ENCODE peak calls at places on chromosomes 4 and X, in seven cellular contexts. M is HepG2; O is hepatocyte; N is ascending aorta; R is CD4-positive, alpha-beta memory T cell; A is IMR-90; I is neuronal stem cell. S is an unnamed sample.

GRCh38 chrX:101617211-101618191 is at the start of gene ARMCX6:
- DNase-seq in M (peak; percentile 50), R (peak; percentile 66), O (peak; percentile 89), N (peak; percentile 88), A (peak; percentile 77), I (peak; percentile 51), S (peak; percentile 71)

GRCh38 chrX:21487832-21488231 is 113.6 kb downstream of the CNKSR2 start:
- DNase-seq in N (no peak), R (no peak), O (peak; percentile 24), I (no peak), A (peak; percentile 13), M (peak; percentile 3), S (no peak)

GRCh38 chr4:107870916-107871786 is 46.4 kb downstream of the SGMS2 start:
- DNase-seq in R (no peak), O (no peak), I (no peak), A (no peak), N (no peak), M (peak; percentile 14), S (no peak)

GRCh38 chr4:167779864-167780263 is 312.5 kb upstream of the ANXA10 start:
- DNase-seq in M (no peak), R (no peak), A (no peak), O (no peak), N (no peak), I (no peak), S (no peak)

GRCh38 chrX:42837747-42838146 is 59.8 kb upstream of the PPP1R2C start:
- DNase-seq in R (no peak), I (no peak), O (no peak), M (no peak), A (no peak), N (no peak), S (no peak)

GRCh38 chrX:20231598-20231997 is 35.1 kb downstream of the RPS6KA3 start:
- DNase-seq in O (no peak), A (no peak), I (no peak), R (no peak), M (no peak), N (no peak), S (no peak)

GRCh38 chr4:148376151-148376550 is 66.1 kb downstream of the NR3C2 start:
- DNase-seq in I (no peak), A (peak; percentile 62), M (peak; percentile 94), N (no peak), O (peak; percentile 40), R (peak; percentile 76), S (peak; percentile 37)

GRCh38 chr4:152430507-152430906 is 105.4 kb downstream of the FBXW7 start:
- DNase-seq in I (no peak), O (no peak), A (no peak), M (no peak), N (no peak), R (no peak), S (no peak)

GRCh38 chr4:4856071-4857000 is 3.1 kb upstream of the MSX1 start:
- DNase-seq in A (no peak), O (peak; percentile 54), N (no peak), M (no peak), I (no peak), R (no peak), S (no peak)

GRCh38 chr4:81921757-81922159 is 450.1 kb upstream of the RASGEF1B start:
- DNase-seq in I (no peak), R (no peak), A (no peak), O (no peak), M (no peak), N (no peak), S (no peak)

GRCh38 chr4:47383829-47384427 is 79.6 kb downstream of the COMMD8 start:
- DNase-seq in N (no peak), R (peak; percentile 7), O (peak; percentile 53), I (peak; percentile 4), M (peak; percentile 7), A (peak; percentile 64), S (no peak)

GRCh38 chr4:54961357-54961975 is 163.9 kb downstream of the KDR start:
- DNase-seq in I (no peak), N (no peak), A (peak; percentile 52), M (no peak), R (no peak), O (peak; percentile 44), S (no peak)

GRCh38 chr4:20422398-20422797 is 170.7 kb downstream of the SLIT2 start:
- DNase-seq in R (peak; percentile 22), A (peak; percentile 52), N (peak; percentile 65), O (peak; percentile 71), M (peak; percentile 25), I (peak; percentile 33), S (peak; percentile 1)

GRCh38 chr4:184102488-184102887 is 115.2 kb downstream of the ENPP6 start:
- DNase-seq in O (no peak), N (peak; percentile 56), R (no peak), M (no peak), I (no peak), A (no peak), S (no peak)

GRCh38 chrX:114272096-114272686 is 311.7 kb upstream of the HTR2C start:
- DNase-seq in A (no peak), N (no peak), M (no peak), O (no peak), R (no peak), I (no peak), S (no peak)

GRCh38 chr4:60575336-60575735 is 624.8 kb upstream of the ADGRL3 start:
- DNase-seq in I (no peak), N (no peak), R (no peak), A (no peak), O (no peak), M (no peak), S (no peak)

GRCh38 chr4:48227662-48228061 is 42.0 kb downstream of the TEC start:
- DNase-seq in I (no peak), R (no peak), N (no peak), A (no peak), O (no peak), M (no peak), S (no peak)

GRCh38 chr4:94305468-94306225 is 37.0 kb downstream of the HPGDS start:
- DNase-seq in O (no peak), R (no peak), I (no peak), M (no peak), N (no peak), A (peak; percentile 19), S (no peak)

GRCh38 chr4:7797330-7797729 is 142.3 kb downstream of the AFAP1 start:
- DNase-seq in I (no peak), A (no peak), O (no peak), M (no peak), N (no peak), R (no peak), S (no peak)

DNA sequence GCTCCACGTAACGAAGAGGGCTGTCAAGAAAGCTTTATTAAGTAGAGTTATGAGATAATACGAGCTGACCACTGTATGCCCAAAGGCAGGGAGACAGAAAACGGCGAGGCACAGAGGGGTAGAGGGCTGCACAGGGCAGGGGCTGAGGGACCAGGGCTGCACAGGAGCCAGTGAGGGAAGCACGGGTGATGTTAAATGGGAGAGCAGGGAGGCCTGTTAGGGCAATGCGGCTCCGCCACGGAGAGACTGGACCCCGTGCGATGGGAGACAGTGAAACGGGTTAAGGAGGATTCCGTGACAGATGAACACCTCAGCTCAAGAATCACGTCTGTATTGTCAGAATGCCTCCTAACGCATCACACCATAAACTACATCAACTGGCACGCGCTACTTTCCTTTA is 25.1 kb downstream of the FAT1 start:
- DNase-seq in I (no peak), M (no peak), R (no peak), O (no peak), A (no peak), N (no peak), S (no peak)
- H3K4me1 ChIP-seq in I (peaks cover 22% of the 10 kb centered on the region), M (peaks cover 88% of the 10 kb centered on the region), R (no peaks in the 10 kb centered on the region), O (peaks cover 21% of the 10 kb centered on the region), A (peaks cover 20% of the 10 kb centered on the region), N (peaks cover 48% of the 10 kb centered on the region), S (no peaks in the 10 kb centered on the region)

DNA sequence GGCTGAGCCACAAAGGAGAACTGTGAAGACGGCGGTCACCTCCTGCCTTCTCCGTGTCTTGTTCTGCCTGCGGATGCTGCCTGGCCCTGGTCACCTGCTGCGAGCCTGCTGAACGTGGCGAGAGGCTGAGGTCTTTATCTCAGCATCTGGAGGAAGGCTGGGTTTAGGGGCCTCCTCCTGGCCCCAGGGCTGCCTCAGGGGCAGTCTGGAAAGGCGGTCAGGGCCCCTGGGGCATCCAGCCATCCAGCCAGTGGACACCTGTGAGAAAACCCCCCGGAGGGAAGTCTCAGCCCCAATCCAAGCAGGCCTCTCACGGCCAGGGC is 11.2 kb downstream of the PDE6B start:
- DNase-seq in A (no peak), M (no peak), R (no peak), I (no peak), N (no peak), O (no peak), S (no peak)
- H3K9me3 ChIP-seq in A (peaks cover 17% of the 10 kb centered on the region), M (peaks cover 2% of the 10 kb centered on the region), R (peaks cover 3% of the 10 kb centered on the region), I (peaks cover 9% of the 10 kb centered on the region), N (no peaks in the 10 kb centered on the region), O (no peaks in the 10 kb centered on the region), S (no peaks in the 10 kb centered on the region)

DNA sequence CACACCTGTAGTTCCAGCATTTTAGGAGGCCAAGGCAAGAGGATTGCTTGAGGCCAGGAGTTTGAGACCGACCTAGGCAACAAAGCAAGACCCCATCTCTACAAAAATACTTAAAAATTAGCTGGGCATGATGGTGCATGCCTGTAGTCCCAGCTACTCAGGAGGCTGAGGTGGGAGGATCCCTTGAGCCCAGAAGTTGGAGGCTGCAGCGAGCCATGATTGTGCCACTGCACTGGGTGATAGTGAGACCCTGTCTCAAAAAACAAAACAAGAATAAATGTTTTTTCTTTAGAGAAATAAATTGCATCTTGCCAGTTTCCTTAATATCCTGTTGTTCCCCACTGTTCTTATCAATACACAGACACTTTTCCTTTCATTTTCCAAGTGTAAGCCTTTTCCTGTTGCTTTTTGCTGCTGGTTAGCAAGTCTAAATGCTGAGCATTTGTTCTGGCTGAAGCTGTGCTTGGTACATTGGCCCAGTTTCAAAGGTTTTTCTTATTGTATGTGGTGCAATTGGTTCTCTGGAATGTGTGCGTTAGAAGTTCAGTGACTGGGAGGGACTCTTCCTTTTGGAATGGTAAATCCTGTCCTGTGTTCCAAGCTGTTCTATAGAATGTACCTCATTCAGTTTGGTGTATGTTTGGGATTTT is 98.2 kb downstream of the AFF1 start:
- DNase-seq in O (peak; percentile 49), R (no peak), N (no peak), A (peak; percentile 83), M (peak; percentile 69), I (no peak), S (no peak)
- H3K4me1 ChIP-seq in O (peaks cover 42% of the 10 kb centered on the region), R (peaks cover 82% of the 10 kb centered on the region), N (peaks cover 66% of the 10 kb centered on the region), A (peaks cover 26% of the 10 kb centered on the region), M (peaks cover 33% of the 10 kb centered on the region), I (peaks cover 33% of the 10 kb centered on the region), S (no peaks in the 10 kb centered on the region)

DNA sequence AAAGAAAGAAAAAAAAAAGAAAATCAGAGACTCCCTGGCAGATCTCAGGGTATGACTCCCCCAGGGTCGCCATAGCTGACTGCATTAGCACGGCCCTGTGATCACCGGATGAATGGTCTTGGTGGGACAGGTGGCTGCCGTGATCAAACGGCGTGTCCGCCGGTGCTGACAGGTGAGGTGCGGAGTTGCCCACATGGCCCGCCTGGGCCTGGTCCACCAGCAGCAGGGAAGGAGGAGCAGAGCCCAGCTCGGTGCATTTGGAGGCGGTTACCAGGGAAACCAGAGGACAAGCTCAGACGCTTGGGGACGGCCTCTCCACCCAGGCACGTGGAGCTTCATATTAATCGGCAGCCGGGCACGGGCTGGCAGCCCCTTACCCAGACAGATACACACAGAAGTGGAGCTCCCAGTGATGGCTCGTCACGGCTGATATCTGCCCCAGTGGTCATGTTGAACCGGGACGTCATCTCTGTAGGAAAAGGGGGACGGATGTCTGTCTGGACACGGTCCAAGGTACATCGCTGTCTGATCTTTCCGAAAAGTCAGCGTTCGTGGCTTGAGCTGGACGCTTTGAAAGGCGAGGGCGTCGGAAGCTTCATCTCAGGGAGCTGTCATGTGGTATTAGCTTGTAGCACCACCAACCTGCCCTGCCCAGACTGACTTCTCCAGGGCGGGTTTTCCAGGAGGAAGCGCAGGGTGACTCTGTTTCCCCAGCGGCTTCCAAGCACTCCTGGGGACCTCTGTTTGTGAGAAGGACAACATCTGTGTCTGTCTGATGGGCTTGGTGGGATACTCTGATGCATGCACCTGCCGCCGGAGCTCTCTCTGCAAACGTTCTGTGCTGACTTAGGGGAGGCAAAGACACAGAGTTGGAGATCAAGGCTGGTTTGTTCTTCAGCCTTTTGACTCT is 180.7 kb downstream of the CRLF2 start:
- DNase-seq in R (no peak), M (no peak), N (no peak), A (no peak), O (no peak), I (no peak), S (no peak)
- H3K9me3 ChIP-seq in R (no peaks in the 10 kb centered on the region), M (no peaks in the 10 kb centered on the region), N (no peaks in the 10 kb centered on the region), A (peaks cover 38% of the 10 kb centered on the region), O (no peaks in the 10 kb centered on the region), I (no peaks in the 10 kb centered on the region), S (no peaks in the 10 kb centered on the region)